ENCODE peak calls at places on chromosomes 16 and 17, in four cellular contexts. One of them, this sample, is unnamed.

GRCh38 chr17:44906010-44906646 is 6.9 kb upstream of the EFTUD2 start:
- DNase-seq in heart left ventricle: no peak
- DNase-seq in tibial nerve: no peak
- DNase-seq in prostate gland: no peak
- DNase-seq in this sample: no peak

GRCh38 chr17:8332688-8333087 is 7.0 kb upstream of the ODF4 start:
- DNase-seq in heart left ventricle: peak
- DNase-seq in tibial nerve: no peak
- DNase-seq in prostate gland: no peak
- DNase-seq in this sample: no peak

GRCh38 chr16:82655315-82655714 is 28.5 kb downstream of the CDH13 start:
- DNase-seq in heart left ventricle: peak
- DNase-seq in tibial nerve: no peak
- DNase-seq in prostate gland: no peak
- DNase-seq in this sample: no peak

GRCh38 chr17:15900871-15901270 is 44.1 kb upstream of the ADORA2B start:
- DNase-seq in heart left ventricle: no peak
- DNase-seq in tibial nerve: no peak
- DNase-seq in prostate gland: no peak
- DNase-seq in this sample: no peak

GRCh38 chr16:75256059-75256870 is 4.8 kb upstream of the BCAR1 start:
- DNase-seq in heart left ventricle: peak
- DNase-seq in tibial nerve: no peak
- DNase-seq in prostate gland: no peak
- DNase-seq in this sample: no peak

GRCh38 chr16:10250137-10250850 is 68.1 kb upstream of the GRIN2A start:
- DNase-seq in heart left ventricle: no peak
- DNase-seq in tibial nerve: no peak
- DNase-seq in prostate gland: peak
- DNase-seq in this sample: no peak

GRCh38 chr16:71945616-71946015 is 50.3 kb downstream of the IST1 start:
- DNase-seq in heart left ventricle: no peak
- DNase-seq in tibial nerve: no peak
- DNase-seq in prostate gland: no peak
- DNase-seq in this sample: no peak

GRCh38 chr16:31380201-31380600 is 12.9 kb upstream of the ITGAD start:
- DNase-seq in heart left ventricle: no peak
- DNase-seq in tibial nerve: no peak
- DNase-seq in prostate gland: no peak
- DNase-seq in this sample: no peak

GRCh38 chr17:58337126-58337599 is 8.6 kb upstream of the TSPOAP1 start:
- DNase-seq in heart left ventricle: no peak
- DNase-seq in tibial nerve: no peak
- DNase-seq in prostate gland: no peak
- DNase-seq in this sample: no peak

GRCh38 chr17:9330903-9331272 is 244.7 kb downstream of the STX8 start:
- DNase-seq in heart left ventricle: no peak
- DNase-seq in tibial nerve: no peak
- DNase-seq in prostate gland: no peak
- DNase-seq in this sample: no peak

GRCh38 chr17:45353047-45353446 is 36.2 kb upstream of the MAP3K14 start:
- DNase-seq in heart left ventricle: no peak
- DNase-seq in tibial nerve: no peak
- DNase-seq in prostate gland: no peak
- DNase-seq in this sample: no peak

GRCh38 chr16:48126801-48127644 is 28.8 kb downstream of the ABCC12 start:
- DNase-seq in heart left ventricle: no peak
- DNase-seq in tibial nerve: no peak
- DNase-seq in prostate gland: peak
- DNase-seq in this sample: no peak

DNA sequence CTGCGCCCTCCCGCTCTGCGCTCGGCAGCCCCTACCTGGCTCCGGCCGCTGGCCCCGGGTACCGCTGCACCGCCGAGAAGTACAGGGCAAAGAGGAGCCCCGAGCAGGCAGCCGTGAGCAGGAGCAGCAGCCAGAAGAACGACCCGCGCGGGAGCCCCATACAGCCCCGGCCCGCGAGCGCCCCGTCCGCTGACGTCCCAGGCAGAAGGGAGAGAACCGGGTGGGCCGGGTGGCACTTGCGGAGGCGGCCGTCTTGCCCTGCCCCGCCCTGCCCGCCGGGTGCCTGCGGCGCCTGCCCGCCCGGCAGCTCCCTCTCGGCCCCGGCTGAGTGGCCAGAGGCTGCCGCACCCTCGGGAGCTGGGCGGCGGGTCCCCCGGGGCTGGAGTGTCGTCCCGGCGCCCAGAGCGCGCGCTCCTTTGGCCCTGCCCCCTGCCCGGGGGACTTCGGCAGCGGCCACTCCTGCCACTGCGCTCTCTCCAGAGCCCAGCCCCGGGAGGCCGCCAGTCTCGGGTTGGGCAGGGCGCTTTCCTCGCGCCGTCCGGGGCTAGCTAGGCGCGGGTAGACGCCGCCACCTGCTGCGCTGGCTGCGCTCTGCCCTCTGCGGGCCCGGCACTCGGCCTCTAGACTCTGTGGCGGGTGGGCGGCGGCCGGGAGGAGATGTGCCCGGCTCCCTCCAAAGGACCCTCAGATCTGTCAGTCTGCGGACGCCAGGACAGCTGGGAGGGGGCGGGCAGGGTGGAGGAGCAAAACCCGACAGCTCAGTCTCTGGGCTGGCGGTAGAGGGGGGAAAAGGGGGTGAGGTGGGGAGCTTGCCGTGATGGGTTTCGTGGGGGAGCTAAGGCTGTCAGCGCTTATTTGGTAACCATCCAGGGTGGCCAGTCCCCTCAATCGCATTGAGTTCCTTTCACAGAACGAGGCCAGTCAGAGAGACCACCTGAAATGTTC is at the start of gene ST6GALNAC2:
- DNase-seq in heart left ventricle: peak
- DNase-seq in tibial nerve: peak
- DNase-seq in prostate gland: peak
- DNase-seq in this sample: no peak
- TF ChIP-seq CTCF in heart left ventricle: peak
- TF ChIP-seq CTCF in tibial nerve: peak
- TF ChIP-seq CTCF in prostate gland: peak
- TF ChIP-seq CTCF in this sample: peak

GRCh38 chr17:74773871-74774286 is 2.3 kb downstream of the NAT9 start:
- DNase-seq in heart left ventricle: no peak
- DNase-seq in tibial nerve: no peak
- DNase-seq in prostate gland: no peak
- DNase-seq in this sample: no peak

GRCh38 chr17:74775409-74776043 is 619 bp downstream of the NAT9 start:
- DNase-seq in heart left ventricle: no peak
- DNase-seq in tibial nerve: no peak
- DNase-seq in prostate gland: no peak
- DNase-seq in this sample: no peak

GRCh38 chr17:74777884-74778490 is 1.8 kb upstream of the NAT9 start:
- DNase-seq in heart left ventricle: no peak
- DNase-seq in tibial nerve: no peak
- DNase-seq in prostate gland: no peak
- DNase-seq in this sample: no peak

GRCh38 chr17:74776990-74777389 is 845 bp upstream of the NAT9 start:
- DNase-seq in heart left ventricle: no peak
- DNase-seq in tibial nerve: no peak
- DNase-seq in prostate gland: no peak
- DNase-seq in this sample: no peak

GRCh38 chr17:74776044-74776962 is at the start of gene NAT9:
- DNase-seq in heart left ventricle: peak
- DNase-seq in tibial nerve: peak
- DNase-seq in prostate gland: peak
- DNase-seq in this sample: peak
- TF ChIP-seq POLR2A in heart left ventricle: no peak
- TF ChIP-seq POLR2A in tibial nerve: peak
- TF ChIP-seq POLR2A in prostate gland: peak
- TF ChIP-seq POLR2A in this sample: no peak

GRCh38 chr16:2486645-2487516 is 12.0 kb downstream of the TBC1D24 start:
- DNase-seq in heart left ventricle: peak
- DNase-seq in tibial nerve: peak
- DNase-seq in prostate gland: peak
- DNase-seq in this sample: no peak
- TF ChIP-seq CTCF in heart left ventricle: peak
- TF ChIP-seq CTCF in tibial nerve: peak
- TF ChIP-seq CTCF in prostate gland: peak
- TF ChIP-seq CTCF in this sample: peak

GRCh38 chr16:4463522-4464163 is 10.8 kb downstream of the NMRAL1 start:
- DNase-seq in heart left ventricle: no peak
- DNase-seq in tibial nerve: no peak
- DNase-seq in prostate gland: no peak
- DNase-seq in this sample: no peak

GRCh38 chr16:4461250-4462085 is 13.0 kb downstream of the NMRAL1 start:
- DNase-seq in heart left ventricle: no peak
- DNase-seq in tibial nerve: no peak
- DNase-seq in prostate gland: no peak
- DNase-seq in this sample: no peak

GRCh38 chr16:4467916-4468315 is 6.5 kb downstream of the NMRAL1 start:
- DNase-seq in heart left ventricle: no peak
- DNase-seq in tibial nerve: no peak
- DNase-seq in prostate gland: no peak
- DNase-seq in this sample: no peak

GRCh38 chr16:4468972-4469371 is 5.5 kb downstream of the NMRAL1 start:
- DNase-seq in heart left ventricle: no peak
- DNase-seq in tibial nerve: no peak
- DNase-seq in prostate gland: no peak
- DNase-seq in this sample: no peak

GRCh38 chr16:4465977-4466779 is 8.2 kb downstream of the NMRAL1 start:
- DNase-seq in heart left ventricle: peak
- DNase-seq in tibial nerve: no peak
- DNase-seq in prostate gland: no peak
- DNase-seq in this sample: no peak
- TF ChIP-seq POLR2A in heart left ventricle: no peak
- TF ChIP-seq POLR2A in tibial nerve: no peak
- TF ChIP-seq POLR2A in prostate gland: no peak
- TF ChIP-seq POLR2A in this sample: no peak

DNA sequence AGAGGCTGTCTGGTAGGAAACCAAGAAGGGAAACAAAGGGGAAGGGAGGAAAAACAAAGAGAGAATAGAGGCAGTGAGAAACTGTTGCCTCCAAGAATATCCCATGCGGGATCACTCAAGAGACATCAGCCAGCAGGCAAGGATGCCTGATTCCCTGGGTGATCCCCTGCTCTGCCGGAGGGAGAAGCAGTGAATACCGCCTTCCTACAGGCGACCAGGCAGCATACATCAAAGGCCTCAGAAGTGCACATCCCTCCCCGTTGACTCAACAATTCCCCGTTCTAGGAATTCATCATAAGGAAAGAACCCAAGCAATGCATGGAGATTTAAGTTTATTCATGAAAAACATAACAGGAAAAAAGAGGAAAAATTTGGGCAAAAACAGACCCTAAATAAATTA is 84.0 kb downstream of the ZFHX3 start:
- DNase-seq in heart left ventricle: no peak
- DNase-seq in tibial nerve: no peak
- DNase-seq in prostate gland: no peak
- DNase-seq in this sample: no peak
- TF ChIP-seq CTCF in heart left ventricle: no peak
- TF ChIP-seq CTCF in tibial nerve: no peak
- TF ChIP-seq CTCF in prostate gland: no peak
- TF ChIP-seq CTCF in this sample: no peak

GRCh38 chr17:50094243-50094752 is 853 bp upstream of the PDK2 start:
- DNase-seq in heart left ventricle: peak
- DNase-seq in tibial nerve: peak
- DNase-seq in prostate gland: peak
- DNase-seq in this sample: no peak

GRCh38 chr17:50093807-50094206 is 1.3 kb upstream of the PDK2 start:
- DNase-seq in heart left ventricle: no peak
- DNase-seq in tibial nerve: no peak
- DNase-seq in prostate gland: no peak
- DNase-seq in this sample: no peak

GRCh38 chr17:50096092-50096491 is 941 bp downstream of the PDK2 start:
- DNase-seq in heart left ventricle: peak
- DNase-seq in tibial nerve: no peak
- DNase-seq in prostate gland: no peak
- DNase-seq in this sample: no peak

GRCh38 chr17:50095626-50096037 is 481 bp downstream of the PDK2 start:
- DNase-seq in heart left ventricle: no peak
- DNase-seq in tibial nerve: no peak
- DNase-seq in prostate gland: no peak
- DNase-seq in this sample: no peak

GRCh38 chr17:50094753-50095616 is at the start of gene PDK2:
- DNase-seq in heart left ventricle: peak
- DNase-seq in tibial nerve: peak
- DNase-seq in prostate gland: peak
- DNase-seq in this sample: peak
- TF ChIP-seq POLR2A in heart left ventricle: no peak
- TF ChIP-seq POLR2A in tibial nerve: peak
- TF ChIP-seq POLR2A in prostate gland: peak
- TF ChIP-seq POLR2A in this sample: peak

GRCh38 chr17:6796017-6796886 is 20.2 kb downstream of the FBXO39 start:
- DNase-seq in heart left ventricle: no peak
- DNase-seq in tibial nerve: no peak
- DNase-seq in prostate gland: no peak
- DNase-seq in this sample: no peak

GRCh38 chr17:6797718-6798351 is 21.8 kb downstream of the FBXO39 start:
- DNase-seq in heart left ventricle: no peak
- DNase-seq in tibial nerve: no peak
- DNase-seq in prostate gland: no peak
- DNase-seq in this sample: no peak

GRCh38 chr17:6799738-6800137 is 23.7 kb downstream of the FBXO39 start:
- DNase-seq in heart left ventricle: no peak
- DNase-seq in tibial nerve: no peak
- DNase-seq in prostate gland: no peak
- DNase-seq in this sample: no peak

GRCh38 chr17:6796887-6797490 is 21.0 kb downstream of the FBXO39 start:
- DNase-seq in heart left ventricle: no peak
- DNase-seq in tibial nerve: no peak
- DNase-seq in prostate gland: no peak
- DNase-seq in this sample: no peak

DNA sequence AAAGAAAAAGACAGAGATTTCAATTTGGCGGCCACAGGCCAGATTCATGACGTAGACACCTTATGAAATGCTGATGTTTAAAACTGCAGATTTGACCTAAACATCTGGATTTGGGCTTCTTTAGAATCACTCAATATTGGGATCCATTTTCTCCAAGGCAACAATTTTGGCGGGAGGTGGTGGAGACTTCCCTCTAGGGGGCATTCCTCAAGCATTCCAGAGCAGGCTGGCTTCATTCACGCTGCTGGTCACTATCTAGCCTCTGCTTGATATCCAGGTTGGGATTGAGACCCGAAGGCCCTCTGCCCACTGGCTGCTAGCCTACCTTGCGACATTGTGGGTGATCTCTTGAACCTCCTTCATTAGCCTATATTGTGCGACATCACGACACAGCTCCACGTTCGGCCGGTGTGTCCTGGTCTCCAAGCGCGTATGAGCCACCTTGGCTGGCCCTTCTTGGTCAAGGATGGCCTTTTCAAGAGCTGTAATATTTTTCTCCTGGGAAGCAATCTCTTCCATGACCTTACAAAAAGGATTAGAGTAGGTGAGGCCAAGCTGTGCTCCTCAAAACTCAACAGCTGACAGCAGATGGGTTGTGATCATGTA is 24.5 kb downstream of the FBXO39 start:
- DNase-seq in heart left ventricle: no peak
- DNase-seq in tibial nerve: no peak
- DNase-seq in prostate gland: no peak
- DNase-seq in this sample: no peak
- TF ChIP-seq CTCF in heart left ventricle: no peak
- TF ChIP-seq CTCF in tibial nerve: no peak
- TF ChIP-seq CTCF in prostate gland: no peak
- TF ChIP-seq CTCF in this sample: no peak

GRCh38 chr17:39836117-39836516 is 28.0 kb downstream of the IKZF3 start:
- DNase-seq in heart left ventricle: no peak
- DNase-seq in tibial nerve: no peak
- DNase-seq in prostate gland: no peak
- DNase-seq in this sample: no peak
- TF ChIP-seq POLR2A in heart left ventricle: no peak
- TF ChIP-seq POLR2A in tibial nerve: no peak
- TF ChIP-seq POLR2A in prostate gland: no peak
- TF ChIP-seq POLR2A in this sample: no peak

GRCh38 chr17:46977348-46977747 is 1.7 kb downstream of the RPRML start:
- DNase-seq in heart left ventricle: no peak
- DNase-seq in tibial nerve: no peak
- DNase-seq in prostate gland: no peak
- DNase-seq in this sample: no peak
- TF ChIP-seq CTCF in heart left ventricle: peak
- TF ChIP-seq CTCF in tibial nerve: no peak
- TF ChIP-seq CTCF in prostate gland: no peak
- TF ChIP-seq CTCF in this sample: no peak

This sample was measured in esophagus squamous epithelium.